ENCODE peak calls at places on chromosome 17, in seven cellular contexts. G is transverse colon; W is right cardiac atrium; O is CD8-positive, alpha-beta T cell; X is A549; J is body of pancreas; F is heart left ventricle. C is an unnamed sample. For H3K4me1, the result is how much of the 10 kb centered on the place peaks cover.

GRCh38 chr17:60685437-60685836 is 7.8 kb downstream of the BCAS3 start:
- DNase-seq in G (no peak), J (no peak), F (no peak), X (no peak), O (no peak), W (no peak), C (no peak)

GRCh38 chr17:80443916-80444708 is 29.1 kb downstream of the ENDOV start:
- DNase-seq in O (no peak), G (no peak), F (no peak), J (no peak), X (no peak), W (no peak), C (no peak)

GRCh38 chr17:34358631-34359030 is 2.4 kb downstream of the CCL13 start:
- DNase-seq in J (no peak), F (no peak), X (no peak), G (no peak), O (no peak), W (no peak), C (no peak)

GRCh38 chr17:29590979-29591736 is 1.7 kb upstream of the GIT1 start:
- DNase-seq in X (peak), G (peak), J (no peak), O (no peak), W (peak), F (no peak), C (peak)

GRCh38 chr17:75105269-75106080 is 4.3 kb upstream of the ARMC7 start:
- DNase-seq in W (peak), J (peak), X (peak), G (peak), F (no peak), O (no peak), C (peak)

GRCh38 chr17:57478433-57478832 is 222.1 kb downstream of the MSI2 start:
- DNase-seq in F (peak), X (no peak), G (no peak), W (peak), O (no peak), J (no peak), C (peak)

GRCh38 chr17:5630434-5630833 is 46.1 kb upstream of the NLRP1 start:
- DNase-seq in X (no peak), J (no peak), O (no peak), W (no peak), F (no peak), G (no peak), C (no peak)

GRCh38 chr17:47629826-47630225 is 19.9 kb upstream of the KPNB1 start:
- DNase-seq in O (no peak), X (no peak), J (no peak), F (no peak), W (no peak), G (no peak), C (no peak)

GRCh38 chr17:34365340-34365739 is 2.3 kb upstream of the CCL1 start:
- DNase-seq in F (no peak), X (no peak), G (no peak), O (no peak), W (no peak), J (no peak), C (no peak)

GRCh38 chr17:30788918-30789317 is 35.6 kb downstream of the CRLF3 start:
- DNase-seq in O (no peak), W (no peak), G (no peak), F (no peak), X (no peak), J (no peak), C (no peak)

GRCh38 chr17:1228752-1229353 is 41.4 kb upstream of the BHLHA9 start:
- DNase-seq in O (no peak), X (no peak), J (no peak), F (no peak), G (no peak), W (no peak), C (no peak)

GRCh38 chr17:48439875-48440505 is 10.0 kb upstream of the SKAP1 start:
- DNase-seq in W (no peak), X (no peak), F (no peak), O (peak), G (no peak), J (peak), C (no peak)

GRCh38 chr17:7780736-7781135 is 53.3 kb upstream of the KDM6B start:
- DNase-seq in O (no peak), X (no peak), F (no peak), W (no peak), J (no peak), G (no peak), C (no peak)

GRCh38 chr17:13750783-13751484 is 149.2 kb upstream of the HS3ST3A1 start:
- DNase-seq in G (no peak), X (no peak), O (no peak), W (no peak), F (no peak), J (no peak), C (no peak)

GRCh38 chr17:42720996-42721583 is 23.8 kb downstream of the EZH1 start:
- DNase-seq in F (peak), W (no peak), X (peak), J (peak), G (no peak), O (no peak), C (no peak)

GRCh38 chr17:32355649-32356377 is 5.9 kb downstream of the ZNF207 start:
- DNase-seq in X (no peak), J (no peak), F (no peak), W (no peak), G (no peak), O (no peak), C (no peak)

GRCh38 chr17:32596666-32597065 is 109.9 kb downstream of the CDK5R1 start:
- DNase-seq in O (no peak), X (no peak), W (no peak), G (no peak), J (no peak), F (no peak), C (no peak)

GRCh38 chr17:28892024-28892423 is 5.5 kb downstream of the FLOT2 start:
- DNase-seq in G (no peak), F (no peak), X (no peak), O (no peak), J (no peak), W (no peak), C (no peak)

GRCh38 chr17:75619506-75620431 is 13.5 kb upstream of the SMIM5 start:
- DNase-seq in X (peak), O (no peak), W (no peak), F (no peak), G (no peak), J (peak), C (no peak)

GRCh38 chr17:44774271-44775135 is 15.7 kb downstream of the ADAM11 start:
- DNase-seq in G (peak), F (peak), W (peak), O (peak), X (peak), J (peak), C (peak)

GRCh38 chr17:42408076-42408475 is 15.0 kb downstream of the CAVIN1 start:
- DNase-seq in O (no peak), G (no peak), X (no peak), F (peak), W (no peak), J (no peak), C (no peak)

GRCh38 chr17:81125573-81126081 is 39.7 kb upstream of the PVALEF start:
- DNase-seq in G (no peak), J (no peak), F (no peak), X (no peak), W (no peak), O (no peak), C (no peak)

GRCh38 chr17:79630120-79630519 is 19.3 kb upstream of the RBFOX3 start:
- DNase-seq in X (peak), G (no peak), W (no peak), O (no peak), F (peak), J (no peak), C (peak)

GRCh38 chr17:7574176-7574953 is 5.1 kb upstream of the CD68 start:
- DNase-seq in F (no peak), G (no peak), O (no peak), J (no peak), W (no peak), X (no peak), C (no peak)

GRCh38 chr17:70775667-70776066 is 606.3 kb downstream of the KCNJ2 start:
- DNase-seq in F (no peak), O (no peak), X (no peak), W (no peak), J (no peak), G (no peak), C (no peak)

GRCh38 chr17:10266477-10266876 is 68.1 kb upstream of the GAS7 start:
- DNase-seq in X (no peak), W (no peak), G (no peak), F (no peak), J (no peak), O (no peak), C (no peak)

GRCh38 chr17:64736804-64737492 is 74.8 kb upstream of the SMURF2 start:
- DNase-seq in F (no peak), W (no peak), O (peak), X (no peak), J (peak), G (peak), C (peak)

GRCh38 chr17:35245196-35245486 is 2.3 kb downstream of the SLFN5 start:
- DNase-seq in X (peak), J (no peak), O (no peak), W (no peak), G (no peak), F (no peak), C (no peak)

GRCh38 chr17:28402224-28402630 is 3.8 kb downstream of the SLC46A1 start:
- DNase-seq in G (no peak), F (no peak), J (no peak), W (no peak), X (no peak), O (no peak), C (no peak)

GRCh38 chr17:29123111-29123510 is 57.1 kb downstream of the MYO18A start:
- DNase-seq in W (no peak), J (no peak), F (no peak), X (no peak), G (no peak), O (no peak), C (no peak)

GRCh38 chr17:496761-497586 is 144.4 kb upstream of the RPH3AL start:
- DNase-seq in G (no peak), J (no peak), W (no peak), O (no peak), X (no peak), F (no peak), C (no peak)

GRCh38 chr17:6374761-6375312 is 60.1 kb downstream of the AIPL1 start:
- DNase-seq in J (no peak), X (peak), F (no peak), G (no peak), W (no peak), O (no peak), C (peak)

GRCh38 chr17:36147601-36148000 is 28.8 kb downstream of the TBC1D3B start:
- DNase-seq in X (no peak), O (no peak), F (no peak), J (no peak), W (no peak), G (no peak), C (no peak)

GRCh38 chr17:77933777-77934398 is 24.6 kb upstream of the TNRC6C start:
- DNase-seq in G (no peak), F (no peak), J (no peak), W (no peak), X (no peak), O (no peak), C (no peak)

GRCh38 chr17:31531336-31532160 is 140.1 kb downstream of the RAB11FIP4 start:
- DNase-seq in F (no peak), O (no peak), J (no peak), G (no peak), W (no peak), X (no peak), C (no peak)

GRCh38 chr17:80839401-80839800 is 152.2 kb upstream of the CHMP6 start:
- DNase-seq in G (no peak), W (no peak), X (no peak), J (no peak), O (no peak), F (no peak), C (no peak)

GRCh38 chr17:82295472-82295814 is 21.9 kb upstream of the CSNK1D start:
- DNase-seq in W (no peak), G (no peak), J (no peak), X (no peak), O (no peak), F (no peak), C (no peak)

GRCh38 chr17:82291582-82292250 is 18.2 kb upstream of the CSNK1D start:
- DNase-seq in X (no peak), F (no peak), O (no peak), W (no peak), G (no peak), J (no peak), C (no peak)

GRCh38 chr17:82296511-82297279 is 20.7 kb downstream of the CD7 start:
- DNase-seq in X (no peak), J (no peak), F (no peak), W (no peak), G (no peak), O (no peak), C (no peak)

GRCh38 chr17:82292251-82293154 is 19.0 kb upstream of the CSNK1D start:
- DNase-seq in O (peak), J (peak), G (peak), W (peak), F (peak), X (peak), C (peak)

GRCh38 chr17:82294086-82294773 is 20.7 kb upstream of the CSNK1D start:
- DNase-seq in W (no peak), F (no peak), X (no peak), G (no peak), J (no peak), O (no peak), C (no peak)
- H3K4me1 ChIP-seq in W (under half), F (under half), X (half or more), G (under half), J (half or more), O (under half), C (under half)

GRCh38 chr17:49745175-49746139 is 18.5 kb downstream of the FAM117A start:
- DNase-seq in O (no peak), W (no peak), G (no peak), X (no peak), F (no peak), J (no peak), C (no peak)

GRCh38 chr17:49739662-49740271 is 24.2 kb downstream of the FAM117A start:
- DNase-seq in W (peak), G (peak), J (peak), O (peak), X (no peak), F (peak), C (peak)

GRCh38 chr17:49741009-49741691 is 22.8 kb downstream of the FAM117A start:
- DNase-seq in F (no peak), J (no peak), X (no peak), O (no peak), G (no peak), W (no peak), C (no peak)

GRCh38 chr17:49741692-49742076 is 22.2 kb downstream of the FAM117A start:
- DNase-seq in G (no peak), J (no peak), F (no peak), W (no peak), O (no peak), X (no peak), C (no peak)

DNA sequence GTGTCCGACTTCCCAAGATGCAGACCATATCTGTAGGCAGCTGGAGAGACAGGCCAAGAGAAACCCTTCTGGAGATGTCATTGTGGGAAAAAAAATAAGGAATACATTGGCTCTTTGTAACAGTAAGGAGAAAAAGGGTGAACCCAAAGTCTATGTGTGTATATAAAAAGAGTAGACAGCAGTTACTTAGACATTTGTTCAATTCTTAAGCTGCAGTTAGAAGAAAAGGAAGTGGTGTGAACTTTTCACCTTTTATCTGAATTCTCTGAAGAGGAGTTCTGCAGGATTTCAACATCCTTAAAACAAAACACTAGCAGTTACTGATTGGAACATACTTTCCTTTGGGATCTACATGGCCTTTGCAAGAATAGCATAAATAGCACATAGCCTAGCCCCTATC is 21.7 kb downstream of the FAM117A start:
- DNase-seq in G (no peak), F (no peak), X (no peak), J (no peak), W (no peak), O (no peak), C (no peak)
- H3K27ac ChIP-seq in G (peak), F (peak), X (no peak), J (no peak), W (no peak), O (peak), C (no peak)

DNA sequence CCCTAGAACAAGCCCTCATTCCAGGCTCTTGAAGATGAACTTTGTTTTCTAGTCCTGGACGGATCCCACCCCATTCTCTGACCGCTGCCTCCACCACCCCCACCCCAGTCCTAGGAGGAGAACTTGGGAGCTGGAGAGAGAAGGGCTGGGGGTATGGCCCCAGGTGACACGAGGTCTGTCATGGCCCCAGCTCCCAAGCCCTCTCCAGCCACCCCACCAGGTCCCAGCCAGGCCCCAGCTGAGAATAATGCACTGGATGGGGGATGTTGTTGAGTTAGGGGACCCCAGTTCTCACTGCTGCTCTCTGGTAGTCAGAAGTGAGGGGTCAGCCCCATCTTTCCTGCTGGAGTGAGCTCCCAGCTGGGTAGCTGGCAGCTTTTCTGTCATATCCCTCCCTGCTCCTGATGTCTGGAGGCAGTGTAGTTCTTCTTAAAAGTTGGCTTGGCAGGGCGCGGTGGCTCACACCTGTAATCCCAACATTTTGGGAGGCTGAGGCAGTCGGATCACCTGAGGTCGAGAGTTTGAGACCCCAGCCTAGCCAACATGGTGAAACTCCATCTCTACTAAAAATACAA is 4.6 kb upstream of the COL1A1 start:
- DNase-seq in F (peak), O (no peak), X (no peak), W (no peak), G (no peak), J (no peak), C (no peak)
- H3K4me1 ChIP-seq in F (under half), O (under half), X (under half), W (under half), G (under half), J (under half), C (under half)

GRCh38 chr17:15236281-15237105 is 28.6 kb downstream of the PMP22 start:
- DNase-seq in X (no peak), F (no peak), W (no peak), G (no peak), O (no peak), J (no peak), C (no peak)
- H3K27ac ChIP-seq in X (no peak), F (no peak), W (no peak), G (no peak), O (no peak), J (no peak), C (no peak)

C was measured in adrenal gland.